ENCODE peak calls at places on chromosomes 7 and 10, in eight cellular contexts. Z, V, W, T, Q, E, G and K are unnamed samples.

GRCh38 chr10:44292390-44293002 is 92.4 kb downstream of the CXCL12 start:
- DNase-seq in Z (no peak), V (no peak), W (no peak), T (peak; percentile 59), Q (no peak), E (no peak), G (no peak), K (no peak)

GRCh38 chr7:106313966-106314365 is 29.2 kb upstream of the NAMPT start:
- DNase-seq in Z (no peak), V (no peak), W (no peak), T (no peak), Q (no peak), E (no peak), G (no peak), K (no peak)

GRCh38 chr10:83037653-83038052 is 1101.7 kb upstream of the GHITM start:
- DNase-seq in Z (no peak), V (no peak), W (no peak), T (peak; percentile 25), Q (no peak), E (no peak), G (no peak), K (no peak)

GRCh38 chr7:28442540-28443420 is 30.5 kb downstream of the CREB5 start:
- DNase-seq in Z (no peak), V (no peak), W (no peak), T (no peak), Q (no peak), E (peak; percentile 44), G (no peak), K (no peak)

GRCh38 chr7:6578114-6579084 is 1.1 kb downstream of the ZDHHC4 start:
- DNase-seq in Z (peak; percentile 99), V (peak; percentile 54), W (no peak), T (no peak), Q (no peak), E (peak; percentile 78), G (no peak), K (no peak)

GRCh38 chr10:4546931-4547330 is 279.1 kb upstream of the AKR1E2 start:
- DNase-seq in Z (no peak), V (no peak), W (no peak), T (no peak), Q (no peak), E (no peak), G (no peak), K (no peak)

GRCh38 chr7:154482863-154483262 is 430.7 kb downstream of the DPP6 start:
- DNase-seq in Z (no peak), V (no peak), W (no peak), T (no peak), Q (no peak), E (no peak), G (no peak), K (no peak)

GRCh38 chr10:110834622-110835219 is 37.0 kb upstream of the PDCD4 start:
- DNase-seq in Z (peak; percentile 50), V (no peak), W (no peak), T (peak; percentile 67), Q (peak; percentile 32), E (peak; percentile 33), G (no peak), K (peak; percentile 28)

GRCh38 chr10:19788075-19788686 is 28.1 kb upstream of the PLXDC2 start:
- DNase-seq in Z (peak; percentile 61), V (no peak), W (no peak), T (peak; percentile 89), Q (peak; percentile 74), E (peak; percentile 66), G (no peak), K (peak; percentile 75)

GRCh38 chr10:117216611-117217195 is 19.4 kb downstream of the KCNK18 start:
- DNase-seq in Z (peak; percentile 46), V (peak; percentile 73), W (peak; percentile 39), T (peak; percentile 90), Q (peak; percentile 70), E (peak; percentile 70), G (peak; percentile 85), K (peak; percentile 50)

GRCh38 chr7:106655703-106656498 is 5.1 kb downstream of the CCDC71L start:
- DNase-seq in Z (no peak), V (no peak), W (no peak), T (no peak), Q (no peak), E (peak; percentile 47), G (no peak), K (no peak)

GRCh38 chr10:90481326-90481923 is 376.4 kb downstream of the HTR7 start:
- DNase-seq in Z (no peak), V (no peak), W (no peak), T (no peak), Q (no peak), E (peak; percentile 24), G (no peak), K (no peak)

DNA sequence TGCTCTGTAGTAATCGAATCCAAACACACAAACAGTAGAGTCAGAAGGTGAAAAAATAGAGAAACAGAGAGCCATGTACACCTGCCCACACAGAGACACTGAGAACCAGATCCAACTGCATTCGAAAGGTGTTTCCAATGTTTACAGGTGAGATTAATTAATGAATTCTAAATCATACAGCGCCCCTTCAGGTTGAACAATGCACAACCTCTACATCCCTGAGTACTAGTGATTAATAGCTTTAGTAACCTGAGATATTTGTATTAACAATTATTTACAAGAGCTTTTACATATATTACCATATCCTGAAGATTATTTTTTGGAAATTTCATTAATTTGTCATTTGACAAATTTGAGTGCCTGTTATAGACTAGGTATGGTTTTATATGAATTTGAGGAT is 7.6 kb upstream of the MRC1 start:
- DNase-seq in Z (peak; percentile 5), V (no peak), W (no peak), T (peak; percentile 41), Q (no peak), E (no peak), G (no peak), K (no peak)
- TF ChIP-seq CTCF in Z (no peak), V (no peak), W (no peak), T (peak; percentile 69), Q (no peak), E (no peak), G (peak; percentile 10), K (no peak)

GRCh38 chr7:33336820-33337219 is 207.5 kb downstream of the BBS9 start:
- DNase-seq in Z (no peak), V (no peak), W (no peak), T (no peak), Q (no peak), E (no peak), G (no peak), K (no peak)

GRCh38 chr7:33339074-33339805 is 209.9 kb downstream of the BBS9 start:
- DNase-seq in Z (no peak), V (no peak), W (no peak), T (no peak), Q (peak; percentile 33), E (peak; percentile 23), G (no peak), K (no peak)

DNA sequence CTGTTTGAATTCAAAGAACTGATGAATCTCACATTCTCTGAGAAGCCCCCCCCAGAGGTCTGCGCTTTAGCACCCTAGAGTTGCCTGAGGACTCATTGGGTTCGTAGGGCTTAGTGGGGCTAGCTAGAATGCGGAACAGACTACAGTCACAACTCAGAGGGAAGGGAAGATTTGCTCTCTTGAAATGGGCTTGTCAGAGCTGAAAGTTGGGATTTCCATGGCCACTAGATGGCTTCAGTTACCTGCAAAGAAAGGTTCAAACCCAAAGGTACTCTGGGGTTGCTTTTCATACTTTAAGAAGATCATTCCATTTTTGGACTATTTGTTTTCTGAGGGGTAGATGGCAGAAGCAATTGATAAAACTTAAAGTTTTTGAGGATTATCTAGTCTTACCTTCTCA is 205.0 kb downstream of the BBS9 start:
- DNase-seq in Z (peak; percentile 6), V (no peak), W (no peak), T (peak; percentile 84), Q (peak; percentile 32), E (peak; percentile 50), G (no peak), K (peak; percentile 29)
- TF ChIP-seq CTCF in Z (peak; percentile 71), V (no peak), W (no peak), T (peak; percentile 70), Q (peak; percentile 52), E (peak; percentile 73), G (peak; percentile 20), K (peak; percentile 47)

DNA sequence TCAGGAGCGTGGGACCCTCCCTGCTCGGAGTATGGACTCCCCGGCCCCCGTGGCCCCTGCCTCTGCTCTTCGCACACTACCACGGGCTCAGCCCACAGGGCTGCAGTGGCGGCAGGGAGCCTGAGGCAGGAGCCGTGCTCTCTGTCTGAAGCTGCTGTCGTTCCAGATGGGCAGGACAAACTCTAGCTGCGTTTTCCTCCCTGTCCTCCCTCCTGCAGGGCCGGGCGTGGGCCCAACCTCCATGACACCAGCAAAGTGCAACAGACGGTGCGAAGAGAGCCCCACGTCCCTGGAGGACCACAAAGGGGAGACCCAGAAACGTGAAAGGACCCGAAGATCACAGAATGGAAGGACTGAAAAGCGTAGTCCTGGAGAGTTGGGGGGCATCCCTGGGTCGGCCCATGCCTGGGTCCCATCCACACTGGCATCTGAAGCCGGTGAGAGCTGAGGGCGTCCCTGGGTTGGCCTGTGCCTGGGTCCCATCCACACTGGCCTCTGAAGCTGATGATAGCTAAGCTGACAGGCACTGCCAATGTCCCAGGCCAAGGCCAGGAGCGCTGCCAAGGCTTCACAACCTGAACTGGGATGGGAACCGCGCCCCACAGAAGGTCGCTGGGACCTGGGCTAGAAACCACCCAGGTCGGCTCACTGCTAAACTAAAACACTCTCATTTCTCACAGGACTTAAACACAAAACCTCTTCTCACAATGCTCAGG is 267.0 kb downstream of the MAD1L1 start:
- DNase-seq in Z (no peak), V (peak; percentile 25), W (no peak), T (no peak), Q (no peak), E (no peak), G (peak; percentile 36), K (no peak)
- TF ChIP-seq CTCF in Z (no peak), V (no peak), W (no peak), T (no peak), Q (no peak), E (no peak), G (no peak), K (no peak)

GRCh38 chr10:28637346-28637745 is 40.0 kb upstream of the BAMBI start:
- DNase-seq in Z (no peak), V (no peak), W (no peak), T (no peak), Q (no peak), E (no peak), G (no peak), K (no peak)

GRCh38 chr10:28631896-28632596 is 45.3 kb upstream of the BAMBI start:
- DNase-seq in Z (peak; percentile 13), V (no peak), W (no peak), T (no peak), Q (no peak), E (peak; percentile 34), G (no peak), K (peak; percentile 20)

GRCh38 chr10:28633750-28634149 is 43.6 kb upstream of the BAMBI start:
- DNase-seq in Z (peak; percentile 44), V (no peak), W (no peak), T (no peak), Q (no peak), E (no peak), G (no peak), K (no peak)

GRCh38 chr10:28628184-28628893 is 49.0 kb upstream of the BAMBI start:
- DNase-seq in Z (peak; percentile 62), V (peak; percentile 57), W (peak; percentile 26), T (peak; percentile 88), Q (peak; percentile 86), E (peak; percentile 80), G (peak; percentile 86), K (peak; percentile 76)

DNA sequence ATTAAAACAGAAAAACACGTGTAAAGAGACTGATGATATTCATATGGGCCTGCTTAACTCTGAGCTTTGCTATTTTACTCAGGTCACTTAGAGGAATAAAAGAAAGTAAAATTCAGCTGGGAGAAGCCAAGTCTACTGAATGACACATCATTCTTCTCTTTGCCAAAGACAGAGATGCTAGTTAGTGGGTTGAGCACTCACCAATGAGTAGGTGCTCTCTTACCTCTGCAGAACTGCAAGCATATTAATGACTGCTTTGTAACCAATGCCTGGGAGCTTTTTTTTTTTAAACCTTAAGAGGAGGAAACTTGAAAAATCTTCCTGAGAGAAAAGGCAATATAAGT is 44.8 kb upstream of the BAMBI start:
- DNase-seq in Z (no peak), V (no peak), W (no peak), T (no peak), Q (no peak), E (no peak), G (no peak), K (no peak)
- TF ChIP-seq CTCF in Z (no peak), V (no peak), W (no peak), T (no peak), Q (no peak), E (no peak), G (no peak), K (no peak)